ENCODE peak calls at places on chromosomes 2 and 18, in five cellular contexts. D, O, T, G and J are unnamed samples.

GRCh38 chr18:2709316-2709715 is 53.8 kb downstream of the SMCHD1 start:
- DNase-seq in D (no peak), O (no peak), T (no peak), G (no peak), J (no peak)

GRCh38 chr18:43571078-43571689 is 293.9 kb upstream of the SYT4 start:
- DNase-seq in D (peak; percentile 61), O (peak; percentile 18), T (no peak), G (no peak), J (no peak)

GRCh38 chr2:193584001-193584400 is 1389.3 kb upstream of the TMEFF2 start:
- DNase-seq in D (peak; percentile 85), O (no peak), T (no peak), G (peak; percentile 31), J (no peak)

GRCh38 chr18:57737661-57738060 is 65.5 kb downstream of the ATP8B1 start:
- DNase-seq in D (no peak), O (peak; percentile 57), T (peak; percentile 72), G (no peak), J (peak; percentile 86)

GRCh38 chr2:30641765-30642341 is 165.4 kb downstream of the CAPN13 start:
- DNase-seq in D (no peak), O (peak; percentile 29), T (no peak), G (no peak), J (no peak)

GRCh38 chr2:176104338-176105077 is 2.6 kb upstream of the HOXD11 start:
- DNase-seq in D (peak; percentile 76), O (no peak), T (no peak), G (no peak), J (no peak)

GRCh38 chr2:239825705-239825979 is 199.5 kb downstream of the NDUFA10 start:
- DNase-seq in D (peak; percentile 27), O (no peak), T (no peak), G (peak; percentile 40), J (peak; percentile 17)

GRCh38 chr2:202718614-202719013 is 83.8 kb downstream of the FAM117B start:
- DNase-seq in D (no peak), O (no peak), T (no peak), G (no peak), J (no peak)

GRCh38 chr2:129178356-129178755 is 801.1 kb upstream of the RAB6C start:
- DNase-seq in D (no peak), O (no peak), T (peak; percentile 58), G (no peak), J (no peak)

GRCh38 chr18:45686892-45687611 is 36.9 kb upstream of the SLC14A1 start:
- DNase-seq in D (peak; percentile 63), O (no peak), T (no peak), G (peak; percentile 90), J (peak; percentile 41)

GRCh38 chr18:79429785-79430281 is 34.1 kb downstream of the NFATC1 start:
- DNase-seq in D (no peak), O (no peak), T (no peak), G (no peak), J (no peak)

GRCh38 chr2:149134335-149134923 is 95.9 kb downstream of the LYPD6B start:
- DNase-seq in D (no peak), O (no peak), T (no peak), G (no peak), J (no peak)

DNA sequence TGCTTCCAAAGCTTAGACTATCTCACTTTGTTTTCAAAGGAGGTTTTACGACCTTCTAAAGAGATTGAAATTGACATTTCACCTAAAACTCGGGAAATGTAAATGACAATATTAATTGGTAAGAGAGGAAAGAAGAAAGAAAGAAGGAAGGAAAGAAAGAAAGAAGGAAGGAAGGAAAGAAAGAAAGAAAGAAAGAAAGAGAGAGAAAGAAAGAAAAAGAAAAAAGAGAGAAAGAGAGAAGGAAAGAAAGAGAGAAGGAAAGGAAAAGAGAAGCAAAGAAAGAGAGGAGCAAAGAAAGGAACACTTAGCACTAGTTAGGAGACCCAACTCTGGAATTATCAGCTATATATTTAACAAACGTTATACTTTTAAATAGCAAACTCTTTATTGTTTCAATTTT is 3.7 kb downstream of the GKN1 start:
- DNase-seq in D (no peak), O (no peak), T (no peak), G (no peak), J (no peak)
- TF ChIP-seq CTCF in D (no peak), O (no peak), T (no peak), G (no peak), J (no peak)

GRCh38 chr2:235049719-235050118 is 97.9 kb downstream of the SH3BP4 start:
- DNase-seq in D (peak; percentile 33), O (no peak), T (no peak), G (peak; percentile 71), J (no peak)

GRCh38 chr2:235047171-235048160 is 95.6 kb downstream of the SH3BP4 start:
- DNase-seq in D (peak; percentile 30), O (no peak), T (no peak), G (peak; percentile 72), J (no peak)

GRCh38 chr2:235050992-235051351 is 99.2 kb downstream of the SH3BP4 start:
- DNase-seq in D (peak; percentile 49), O (peak; percentile 90), T (peak; percentile 96), G (peak; percentile 75), J (peak; percentile 82)

GRCh38 chr2:235048549-235048948 is 96.7 kb downstream of the SH3BP4 start:
- DNase-seq in D (peak; percentile 20), O (peak; percentile 62), T (peak; percentile 53), G (peak; percentile 38), J (no peak)

GRCh38 chr2:235049069-235049468 is 97.3 kb downstream of the SH3BP4 start:
- DNase-seq in D (peak; percentile 32), O (no peak), T (no peak), G (peak; percentile 33), J (no peak)
- H3K27ac ChIP-seq in D (no peak overlapping the region), O (no peak overlapping the region), T (no peak overlapping the region), G (no peak overlapping the region), J (no peak overlapping the region)

GRCh38 chr2:72579595-72580180 is 246.1 kb downstream of the EXOC6B start:
- DNase-seq in D (no peak), O (no peak), T (no peak), G (no peak), J (no peak)
- TF ChIP-seq CTCF in D (peak; percentile 85), O (peak; percentile 28), T (peak; percentile 66), G (peak; percentile 69), J (peak; percentile 33)

DNA sequence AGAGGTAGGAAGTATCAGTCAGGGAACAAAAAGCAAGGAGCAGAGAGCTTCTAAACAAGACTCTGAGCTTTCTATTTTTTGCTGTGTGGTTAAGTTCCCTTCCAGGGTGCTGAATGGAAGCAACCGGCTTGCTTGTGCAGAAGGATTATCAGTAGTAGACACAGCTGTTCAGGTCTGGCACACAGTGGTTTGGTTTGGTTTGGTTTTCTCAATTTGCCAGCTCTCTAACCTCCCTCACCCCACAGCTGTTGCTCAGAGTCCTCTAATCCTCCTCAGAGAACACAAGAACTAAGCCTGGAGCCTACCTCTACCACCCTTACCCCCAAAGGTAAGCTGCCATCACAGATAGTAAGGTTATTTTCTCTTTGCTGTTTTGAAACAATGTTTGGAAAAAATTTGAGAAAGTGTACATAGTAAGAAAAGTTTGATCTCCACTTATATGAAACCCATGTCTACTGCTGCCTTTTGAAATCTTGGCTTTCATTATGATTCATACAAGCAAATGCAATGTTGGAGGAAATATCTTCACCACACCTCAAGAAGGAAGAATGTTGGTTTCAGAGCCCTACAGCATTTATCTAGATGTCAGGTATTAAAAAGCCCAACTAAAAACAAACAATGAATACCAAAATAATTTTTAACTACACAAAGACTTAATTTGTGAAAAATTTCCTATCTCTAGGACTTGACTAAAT is 255.3 kb downstream of the NR4A2 start:
- DNase-seq in D (no peak), O (no peak), T (no peak), G (no peak), J (no peak)
- H3K27ac ChIP-seq in D (no peak overlapping the region), O (no peak overlapping the region), T (no peak overlapping the region), G (no peak overlapping the region), J (no peak overlapping the region)

DNA sequence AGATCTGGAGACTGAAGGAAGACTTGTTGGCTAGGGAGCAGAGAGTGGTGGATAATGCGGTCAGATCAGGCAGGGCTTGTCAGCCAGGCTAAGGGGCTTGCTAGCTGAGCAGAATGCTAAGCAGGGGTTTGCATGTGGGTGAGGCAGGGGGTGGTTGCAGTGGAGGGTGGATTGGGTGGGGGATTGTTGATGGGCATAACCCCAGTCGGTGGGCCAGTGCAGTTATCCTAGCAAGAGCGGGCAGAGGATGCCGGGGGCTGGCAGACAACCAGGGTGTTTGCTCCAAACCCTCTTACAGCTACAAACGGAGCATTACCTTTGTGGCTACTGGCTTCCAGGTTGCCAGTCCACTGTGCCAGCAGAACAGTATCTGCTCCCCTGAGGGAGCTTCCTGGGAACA is 131.5 kb upstream of the LGALSL start:
- DNase-seq in D (no peak), O (no peak), T (no peak), G (no peak), J (no peak)
- TF ChIP-seq CTCF in D (no peak), O (no peak), T (no peak), G (no peak), J (no peak)

DNA sequence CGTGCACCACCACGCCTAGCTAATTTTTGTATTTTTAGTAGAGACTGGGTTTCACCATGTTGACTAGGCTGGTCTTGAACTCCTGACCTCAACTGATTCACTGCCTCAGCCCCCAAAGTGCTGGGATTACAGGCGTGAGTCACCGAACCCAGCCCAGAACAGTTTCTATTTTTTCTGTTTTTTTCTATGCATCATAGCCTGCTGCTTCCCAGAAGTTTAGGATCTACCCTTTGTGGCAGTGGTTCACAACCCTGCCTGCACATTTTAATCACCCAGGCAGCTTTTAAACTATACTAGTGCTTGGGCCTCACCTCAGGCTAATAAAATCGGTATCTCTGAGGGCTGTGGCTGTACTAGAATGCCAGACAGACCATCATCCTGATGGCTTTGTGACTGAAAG is 39.7 kb upstream of the SOCS6 start:
- DNase-seq in D (no peak), O (no peak), T (no peak), G (no peak), J (no peak)
- H3K27ac ChIP-seq in D (no peak overlapping the region), O (no peak overlapping the region), T (no peak overlapping the region), G (no peak overlapping the region), J (no peak overlapping the region)

GRCh38 chr18:52283927-52284326 is 56.1 kb upstream of the DCC start:
- DNase-seq in D (no peak), O (no peak), T (no peak), G (no peak), J (no peak)

GRCh38 chr18:52286675-52287074 is 53.3 kb upstream of the DCC start:
- DNase-seq in D (no peak), O (no peak), T (no peak), G (no peak), J (no peak)

GRCh38 chr18:52287151-52287550 is 52.8 kb upstream of the DCC start:
- DNase-seq in D (no peak), O (no peak), T (no peak), G (no peak), J (no peak)

GRCh38 chr18:52288403-52289004 is 51.5 kb upstream of the DCC start:
- DNase-seq in D (peak; percentile 86), O (no peak), T (no peak), G (no peak), J (no peak)
- TF ChIP-seq CTCF in D (peak; percentile 99), O (no peak), T (no peak), G (no peak), J (no peak)

GRCh38 chr18:13555192-13555591 is 171.2 kb downstream of the FAM210A start:
- DNase-seq in D (no peak), O (no peak), T (no peak), G (no peak), J (no peak)
- H3K27ac ChIP-seq in D (no peak overlapping the region), O (no peak overlapping the region), T (no peak overlapping the region), G (no peak overlapping the region), J (no peak overlapping the region)